ENCODE peak calls at places on chromosomes 6 and 20, in six cellular contexts. One of them, this sample, is unnamed.

GRCh38 chr6:41824571-41825569 is 37.4 kb downstream of the TOMM6 start:
- DNase-seq in HCEC 1CT: peak
- DNase-seq in fibroblast of lung: no peak
- DNase-seq in T-helper 9 cell: no peak
- DNase-seq in osteoblast: peak
- DNase-seq in ELR: peak
- DNase-seq in this sample: no peak

GRCh38 chr20:61525781-61526431 is 273.8 kb downstream of the CDH4 start:
- DNase-seq in HCEC 1CT: peak
- DNase-seq in fibroblast of lung: peak
- DNase-seq in T-helper 9 cell: no peak
- DNase-seq in osteoblast: no peak
- DNase-seq in ELR: peak
- DNase-seq in this sample: no peak

GRCh38 chr6:80548496-80548895 is 442.0 kb downstream of the BCKDHB start:
- DNase-seq in HCEC 1CT: peak
- DNase-seq in fibroblast of lung: peak
- DNase-seq in T-helper 9 cell: no peak
- DNase-seq in osteoblast: no peak
- DNase-seq in ELR: no peak
- DNase-seq in this sample: no peak

GRCh38 chr6:33431880-33432541 is 12.1 kb downstream of the SYNGAP1 start:
- DNase-seq in HCEC 1CT: no peak
- DNase-seq in fibroblast of lung: no peak
- DNase-seq in T-helper 9 cell: no peak
- DNase-seq in osteoblast: peak
- DNase-seq in ELR: no peak
- DNase-seq in this sample: no peak

GRCh38 chr20:56957737-56958553 is 308.5 kb downstream of the BMP7 start:
- DNase-seq in HCEC 1CT: no peak
- DNase-seq in fibroblast of lung: no peak
- DNase-seq in T-helper 9 cell: no peak
- DNase-seq in osteoblast: no peak
- DNase-seq in ELR: no peak
- DNase-seq in this sample: no peak

GRCh38 chr20:62778601-62779416 is 17.5 kb upstream of the MRGBP start:
- DNase-seq in HCEC 1CT: no peak
- DNase-seq in fibroblast of lung: no peak
- DNase-seq in T-helper 9 cell: no peak
- DNase-seq in osteoblast: no peak
- DNase-seq in ELR: no peak
- DNase-seq in this sample: no peak

GRCh38 chr6:168737481-168737880 is 296.5 kb downstream of the SMOC2 start:
- DNase-seq in HCEC 1CT: no peak
- DNase-seq in fibroblast of lung: no peak
- DNase-seq in T-helper 9 cell: no peak
- DNase-seq in osteoblast: no peak
- DNase-seq in ELR: peak
- DNase-seq in this sample: no peak

GRCh38 chr20:9668356-9668755 is 154.0 kb downstream of the LAMP5 start:
- DNase-seq in HCEC 1CT: no peak
- DNase-seq in fibroblast of lung: no peak
- DNase-seq in T-helper 9 cell: no peak
- DNase-seq in osteoblast: no peak
- DNase-seq in ELR: no peak
- DNase-seq in this sample: no peak

GRCh38 chr6:5681480-5681879 is 325.2 kb downstream of the NRN1 start:
- DNase-seq in HCEC 1CT: no peak
- DNase-seq in fibroblast of lung: no peak
- DNase-seq in T-helper 9 cell: no peak
- DNase-seq in osteoblast: peak
- DNase-seq in ELR: no peak
- DNase-seq in this sample: no peak

GRCh38 chr6:24004062-24004461 is 122.0 kb upstream of the NRSN1 start:
- DNase-seq in HCEC 1CT: no peak
- DNase-seq in fibroblast of lung: peak
- DNase-seq in T-helper 9 cell: no peak
- DNase-seq in osteoblast: no peak
- DNase-seq in ELR: no peak
- DNase-seq in this sample: no peak

GRCh38 chr20:36847009-36847709 is 28.8 kb upstream of the TLDC2 start:
- DNase-seq in HCEC 1CT: peak
- DNase-seq in fibroblast of lung: peak
- DNase-seq in T-helper 9 cell: no peak
- DNase-seq in osteoblast: peak
- DNase-seq in ELR: peak
- DNase-seq in this sample: no peak

GRCh38 chr6:169527306-169527705 is 174.5 kb downstream of the WDR27 start:
- DNase-seq in HCEC 1CT: peak
- DNase-seq in fibroblast of lung: peak
- DNase-seq in T-helper 9 cell: no peak
- DNase-seq in osteoblast: peak
- DNase-seq in ELR: peak
- DNase-seq in this sample: no peak

GRCh38 chr6:97113170-97113569 is 169.8 kb downstream of the MMS22L start:
- DNase-seq in HCEC 1CT: no peak
- DNase-seq in fibroblast of lung: no peak
- DNase-seq in T-helper 9 cell: no peak
- DNase-seq in osteoblast: no peak
- DNase-seq in ELR: no peak
- DNase-seq in this sample: no peak

GRCh38 chr6:105363100-105363754 is 39.7 kb downstream of the PREP start:
- DNase-seq in HCEC 1CT: peak
- DNase-seq in fibroblast of lung: peak
- DNase-seq in T-helper 9 cell: no peak
- DNase-seq in osteoblast: no peak
- DNase-seq in ELR: peak
- DNase-seq in this sample: no peak

GRCh38 chr6:75207211-75207984 is 1.5 kb upstream of the COL12A1 start:
- DNase-seq in HCEC 1CT: no peak
- DNase-seq in fibroblast of lung: peak
- DNase-seq in T-helper 9 cell: no peak
- DNase-seq in osteoblast: peak
- DNase-seq in ELR: no peak
- DNase-seq in this sample: no peak

GRCh38 chr6:166162599-166163342 is 4.9 kb downstream of the TBXT start:
- DNase-seq in HCEC 1CT: no peak
- DNase-seq in fibroblast of lung: no peak
- DNase-seq in T-helper 9 cell: no peak
- DNase-seq in osteoblast: peak
- DNase-seq in ELR: no peak
- DNase-seq in this sample: no peak

This sample was measured in stimulated activated CD8-positive, alpha-beta memory T cell treated with anti-CD3 and anti-CD28 coated beads, Interleukin-4, amount 100 ng/mL, for 4 hours.